ENCODE peak calls at places on chromosomes 12 and 14, in seven cellular contexts. G, N, U, A, Y, M and C are unnamed samples.
A peak's percentile ranks its signal among the peaks of the same experiment; 100 is the strongest.

GRCh38 chr12:97556201-97556824 is 93.7 kb downstream of the RMST start:
- DNase-seq in N (peak; percentile 65), G (no peak), A (peak; percentile 46), U (peak; percentile 44), Y (no peak), M (no peak), C (no peak)

GRCh38 chr12:123064356-123064755 is 83.9 kb downstream of the ARL6IP4 start:
- DNase-seq in U (no peak), G (peak; percentile 80), N (no peak), A (peak; percentile 84), M (no peak), Y (no peak), C (no peak)

GRCh38 chr12:63008372-63008771 is 73.4 kb upstream of the PPM1H start:
- DNase-seq in N (no peak), U (no peak), A (no peak), M (no peak), G (no peak), Y (no peak), C (no peak)

GRCh38 chr12:29734299-29734698 is 49.4 kb downstream of the TMTC1 start:
- DNase-seq in A (no peak), N (no peak), G (no peak), Y (no peak), M (no peak), U (no peak), C (no peak)

GRCh38 chr12:56417739-56418138 is 31.5 kb downstream of the TIMELESS start:
- DNase-seq in A (no peak), U (no peak), Y (no peak), M (no peak), N (no peak), G (no peak), C (no peak)

GRCh38 chr12:29889737-29890136 is 106.0 kb upstream of the TMTC1 start:
- DNase-seq in A (peak; percentile 75), U (peak; percentile 19), G (no peak), Y (peak; percentile 9), M (peak; percentile 28), N (peak; percentile 94), C (peak; percentile 15)

GRCh38 chr12:52062167-52063080 is 7.4 kb upstream of the ATG101 start:
- DNase-seq in U (no peak), Y (no peak), M (no peak), A (no peak), N (no peak), G (peak; percentile 82), C (no peak)

GRCh38 chr14:30389134-30389900 is 169.6 kb upstream of the G2E3 start:
- DNase-seq in G (no peak), M (no peak), Y (peak; percentile 80), N (no peak), A (peak; percentile 10), U (peak; percentile 24), C (no peak)

GRCh38 chr14:53470351-53471043 is 317.4 kb upstream of the DDHD1 start:
- DNase-seq in M (no peak), N (peak; percentile 57), A (peak; percentile 49), G (no peak), U (no peak), Y (no peak), C (no peak)

GRCh38 chr12:45075575-45076282 is 24.8 kb upstream of the DBX2 start:
- DNase-seq in M (no peak), N (no peak), U (no peak), A (no peak), Y (no peak), G (no peak), C (no peak)

GRCh38 chr14:100670017-100670974 is 56.4 kb upstream of the DLK1 start:
- DNase-seq in Y (no peak), U (no peak), N (no peak), M (no peak), A (no peak), G (no peak), C (no peak)
- TF ChIP-seq CTCF in Y (no peak), U (no peak), N (no peak), M (no peak), A (no peak), G (no peak), C (no peak)

DNA sequence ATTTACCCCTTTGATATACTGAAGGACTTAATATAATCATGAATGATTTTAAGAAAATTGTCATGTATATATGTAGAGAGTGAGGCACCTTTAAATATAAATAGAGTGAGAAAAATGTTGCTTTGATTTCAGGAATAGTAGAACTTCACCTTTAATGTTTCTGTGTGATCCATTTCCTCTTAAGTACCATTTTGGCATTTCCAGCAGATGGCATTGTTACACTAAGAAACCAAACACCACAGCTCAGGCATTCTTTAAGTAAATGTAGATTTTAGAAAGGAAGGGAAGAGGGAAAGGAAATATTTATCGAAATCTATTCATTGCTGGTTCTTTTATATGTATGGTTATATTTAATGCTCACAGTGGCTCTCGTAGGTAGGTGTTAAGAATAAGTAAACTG is 556.7 kb upstream of the FBXO33 start:
- DNase-seq in U (peak; percentile 1), A (no peak), G (no peak), M (no peak), Y (no peak), N (no peak), C (no peak)
- TF ChIP-seq CTCF in U (no peak), A (no peak), G (no peak), M (no peak), Y (peak; percentile 33), N (peak; percentile 85), C (peak; percentile 48)

GRCh38 chr14:60863251-60863650 is 117.6 kb downstream of the TRMT5 start:
- DNase-seq in Y (no peak), A (no peak), U (no peak), N (no peak), G (no peak), M (no peak), C (no peak)

GRCh38 chr14:60862283-60862682 is 118.6 kb downstream of the TRMT5 start:
- DNase-seq in U (peak; percentile 84), G (no peak), M (no peak), Y (peak; percentile 71), A (peak; percentile 41), N (no peak), C (no peak)

GRCh38 chr14:60867503-60868172 is 113.2 kb downstream of the TRMT5 start:
- DNase-seq in G (no peak), U (no peak), A (no peak), Y (no peak), N (no peak), M (no peak), C (no peak)

GRCh38 chr14:60861545-60862147 is 119.2 kb downstream of the TRMT5 start:
- DNase-seq in Y (no peak), U (no peak), A (no peak), G (no peak), M (no peak), N (no peak), C (no peak)

DNA sequence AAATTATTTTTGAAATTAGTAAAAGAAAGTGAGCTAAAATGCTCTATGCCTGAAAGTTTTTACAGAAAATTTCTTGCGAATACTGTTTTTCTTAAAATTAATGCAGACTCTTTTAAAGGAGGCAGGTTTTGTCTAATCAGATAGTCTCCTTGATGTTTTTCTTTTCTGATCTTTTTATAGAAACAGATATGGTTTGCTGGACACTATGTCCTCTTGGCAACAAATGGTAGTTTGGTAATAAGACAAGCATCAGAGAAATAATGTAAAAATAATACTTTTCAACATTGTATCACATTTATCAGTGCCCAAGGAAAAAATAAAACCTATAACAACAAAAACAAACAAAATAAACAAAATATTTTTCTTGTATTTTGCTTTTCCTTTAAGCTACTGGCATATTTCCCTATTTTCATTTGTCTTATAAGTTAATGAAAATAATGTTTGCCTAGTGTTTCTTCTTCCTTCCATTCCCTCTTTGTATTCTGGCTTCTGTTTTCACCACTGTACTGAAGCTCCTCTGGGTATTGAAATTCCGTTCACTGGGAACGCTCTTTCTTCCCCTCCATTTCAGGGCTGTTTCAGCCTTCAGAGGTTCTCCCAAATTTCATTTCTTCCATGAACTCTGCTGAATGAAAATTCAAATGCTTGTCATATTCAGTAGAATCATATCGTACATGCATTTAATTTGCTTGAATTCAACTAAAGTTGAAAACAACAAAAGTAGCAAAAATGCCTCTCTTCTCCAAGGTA is 115.3 kb downstream of the TRMT5 start:
- DNase-seq in A (no peak), Y (no peak), M (no peak), N (no peak), G (no peak), U (no peak), C (no peak)
- TF ChIP-seq CTCF in A (no peak), Y (no peak), M (no peak), N (no peak), G (no peak), U (no peak), C (no peak)

GRCh38 chr12:120649442-120650248 is 9.2 kb downstream of the CABP1 start:
- DNase-seq in G (no peak), A (peak; percentile 16), Y (no peak), N (peak; percentile 75), M (no peak), U (no peak), C (no peak)
- TF ChIP-seq CTCF in G (peak; percentile 11), A (no peak), Y (no peak), N (peak; percentile 14), M (no peak), U (peak; percentile 52), C (peak; percentile 17)

DNA sequence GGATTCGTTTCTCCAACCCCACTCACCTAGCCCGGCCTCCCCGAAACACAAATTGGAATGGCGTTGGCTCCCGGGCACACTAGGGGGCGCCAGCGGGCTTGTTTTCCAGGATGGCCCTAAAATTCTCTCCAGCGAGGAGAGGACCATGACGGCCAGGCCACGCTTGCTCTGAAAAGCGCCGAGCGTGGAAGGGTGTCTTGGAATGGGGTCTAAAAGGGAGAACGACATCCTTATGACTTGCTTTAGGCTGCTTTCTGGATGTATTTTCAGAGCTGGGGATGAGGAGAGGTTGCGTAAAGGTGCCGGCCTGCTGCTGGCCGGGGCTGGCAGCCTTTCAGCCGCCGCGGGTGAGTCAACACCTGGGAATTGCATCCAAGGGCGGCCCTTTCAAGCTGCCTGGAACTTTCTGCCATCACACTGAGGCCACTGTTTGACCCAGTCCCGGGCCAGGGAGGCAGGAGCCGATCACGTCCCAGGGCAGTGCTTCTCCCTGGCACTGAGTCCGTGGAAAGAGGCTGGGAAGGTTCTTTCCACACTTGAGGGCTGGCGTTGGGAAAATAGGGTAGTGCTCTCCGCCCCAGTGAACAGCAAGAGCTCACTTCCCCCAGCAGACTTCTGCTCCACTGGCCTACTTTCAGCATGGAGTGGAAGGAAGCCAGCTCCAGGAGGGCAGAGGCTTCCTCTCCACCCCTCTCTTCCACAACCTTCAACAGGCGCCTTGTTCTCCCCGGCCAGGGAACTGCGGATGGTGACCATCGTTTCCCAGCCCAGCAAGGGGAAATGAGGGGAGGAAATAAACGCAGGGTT is 216.2 kb downstream of the TTC8 start:
- DNase-seq in A (peak; percentile 87), Y (peak; percentile 94), N (peak; percentile 98), G (peak; percentile 95), M (peak; percentile 78), U (peak; percentile 89), C (peak; percentile 75)
- TF ChIP-seq CTCF in A (peak; percentile 80), Y (peak; percentile 90), N (peak; percentile 98), G (peak; percentile 90), M (peak; percentile 91), U (peak; percentile 87), C (peak; percentile 98)

DNA sequence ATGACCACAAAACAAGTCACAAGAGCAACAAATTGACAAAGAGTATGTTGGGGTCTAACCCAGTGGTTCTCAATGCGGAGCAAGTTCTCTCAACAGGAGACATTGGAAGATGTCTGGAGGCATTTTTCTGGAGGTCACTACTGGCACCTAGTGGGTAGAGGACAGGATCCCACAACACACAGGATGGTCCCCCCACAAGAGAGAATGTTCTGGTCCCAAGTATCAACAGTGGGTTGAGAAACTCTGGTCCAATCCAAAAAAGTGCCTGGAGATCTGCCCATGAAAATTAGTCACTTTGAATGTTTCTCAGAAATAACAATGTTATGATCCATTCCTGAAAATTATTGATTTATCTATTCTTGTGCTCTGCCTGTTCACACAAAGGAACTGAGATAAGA is 3.3 kb downstream of the SSH1 start:
- DNase-seq in U (peak; percentile 28), Y (peak; percentile 48), G (peak; percentile 85), M (no peak), A (peak; percentile 63), N (no peak), C (no peak)
- TF ChIP-seq CTCF in U (peak; percentile 26), Y (peak; percentile 14), G (no peak), M (no peak), A (peak; percentile 15), N (peak; percentile 16), C (peak; percentile 40)

GRCh38 chr14:55438066-55438683 is 2.2 kb downstream of the TBPL2 start:
- DNase-seq in M (peak; percentile 55), G (no peak), U (peak; percentile 46), N (peak; percentile 63), A (peak; percentile 20), Y (peak; percentile 45), C (peak; percentile 51)
- TF ChIP-seq CTCF in M (peak; percentile 41), G (no peak), U (peak; percentile 43), N (peak; percentile 82), A (peak; percentile 23), Y (peak; percentile 61), C (peak; percentile 72)